ENCODE peak calls at places on chromosome 15, in five cellular contexts. One of them, this sample, is unnamed.

GRCh38 chr15:39127925-39128617 is 452.8 kb upstream of the THBS1 start:
- DNase-seq in psoas muscle: no peak
- DNase-seq in SJSA1: peak; percentile 98
- DNase-seq in tibial nerve: no peak
- DNase-seq in fibroblast of lung: peak; percentile 99
- DNase-seq in this sample: peak; percentile 88

GRCh38 chr15:76954744-76955143 is 23.2 kb downstream of the RCN2 start:
- DNase-seq in psoas muscle: no peak
- DNase-seq in SJSA1: no peak
- DNase-seq in tibial nerve: no peak
- DNase-seq in fibroblast of lung: peak; percentile 43
- DNase-seq in this sample: peak; percentile 13

GRCh38 chr15:36757189-36757814 is 177.9 kb downstream of the CDIN1 start:
- DNase-seq in psoas muscle: no peak
- DNase-seq in SJSA1: no peak
- DNase-seq in tibial nerve: no peak
- DNase-seq in fibroblast of lung: peak; percentile 75
- DNase-seq in this sample: no peak

GRCh38 chr15:70186152-70186551 is 88.4 kb upstream of the TLE3 start:
- DNase-seq in psoas muscle: no peak
- DNase-seq in SJSA1: no peak
- DNase-seq in tibial nerve: no peak
- DNase-seq in fibroblast of lung: no peak
- DNase-seq in this sample: no peak

GRCh38 chr15:39381517-39381916 is 199.4 kb upstream of the THBS1 start:
- DNase-seq in psoas muscle: no peak
- DNase-seq in SJSA1: no peak
- DNase-seq in tibial nerve: no peak
- DNase-seq in fibroblast of lung: peak; percentile 55
- DNase-seq in this sample: no peak

GRCh38 chr15:58524247-58524646 is 92.5 kb downstream of the LIPC start:
- DNase-seq in psoas muscle: no peak
- DNase-seq in SJSA1: no peak
- DNase-seq in tibial nerve: no peak
- DNase-seq in fibroblast of lung: no peak
- DNase-seq in this sample: peak; percentile 47

GRCh38 chr15:80945605-80946004 is 44.0 kb downstream of the MESD start:
- DNase-seq in psoas muscle: no peak
- DNase-seq in SJSA1: no peak
- DNase-seq in tibial nerve: no peak
- DNase-seq in fibroblast of lung: no peak
- DNase-seq in this sample: no peak

GRCh38 chr15:77851696-77852095 is 219.0 kb upstream of the LINGO1 start:
- DNase-seq in psoas muscle: no peak
- DNase-seq in SJSA1: no peak
- DNase-seq in tibial nerve: no peak
- DNase-seq in fibroblast of lung: no peak
- DNase-seq in this sample: peak; percentile 55

GRCh38 chr15:89340586-89340985 is 6.0 kb upstream of the POLG start:
- DNase-seq in psoas muscle: no peak
- DNase-seq in SJSA1: no peak
- DNase-seq in tibial nerve: no peak
- DNase-seq in fibroblast of lung: no peak
- DNase-seq in this sample: no peak

GRCh38 chr15:81942157-81942556 is 103.7 kb downstream of the MEX3B start:
- DNase-seq in psoas muscle: no peak
- DNase-seq in SJSA1: no peak
- DNase-seq in tibial nerve: no peak
- DNase-seq in fibroblast of lung: no peak
- DNase-seq in this sample: no peak

GRCh38 chr15:48020166-48020565 is 100.6 kb upstream of the SLC24A5 start:
- DNase-seq in psoas muscle: no peak
- DNase-seq in SJSA1: no peak
- DNase-seq in tibial nerve: no peak
- DNase-seq in fibroblast of lung: no peak
- DNase-seq in this sample: no peak

GRCh38 chr15:93072440-93073394 is 16.3 kb downstream of the RGMA start:
- DNase-seq in psoas muscle: peak; percentile 90
- DNase-seq in SJSA1: peak; percentile 67
- DNase-seq in tibial nerve: peak; percentile 78
- DNase-seq in fibroblast of lung: peak; percentile 71
- DNase-seq in this sample: no peak

GRCh38 chr15:41806291-41807181 is 21.4 kb upstream of the JMJD7 start:
- DNase-seq in psoas muscle: no peak
- DNase-seq in SJSA1: no peak
- DNase-seq in tibial nerve: no peak
- DNase-seq in fibroblast of lung: no peak
- DNase-seq in this sample: peak; percentile 76

GRCh38 chr15:78083687-78084358 is 6.3 kb upstream of the TBC1D2B start:
- DNase-seq in psoas muscle: no peak
- DNase-seq in SJSA1: no peak
- DNase-seq in tibial nerve: no peak
- DNase-seq in fibroblast of lung: no peak
- DNase-seq in this sample: no peak

GRCh38 chr15:70341566-70341965 is 243.8 kb upstream of the TLE3 start:
- DNase-seq in psoas muscle: no peak
- DNase-seq in SJSA1: no peak
- DNase-seq in tibial nerve: no peak
- DNase-seq in fibroblast of lung: no peak
- DNase-seq in this sample: no peak

GRCh38 chr15:80856809-80857377 is 77.7 kb downstream of the CEMIP start:
- DNase-seq in psoas muscle: peak; percentile 54
- DNase-seq in SJSA1: no peak
- DNase-seq in tibial nerve: peak; percentile 12
- DNase-seq in fibroblast of lung: peak; percentile 47
- DNase-seq in this sample: peak; percentile 85

GRCh38 chr15:79522656-79523055 is 90.5 kb downstream of the MINAR1 start:
- DNase-seq in psoas muscle: no peak
- DNase-seq in SJSA1: no peak
- DNase-seq in tibial nerve: no peak
- DNase-seq in fibroblast of lung: peak; percentile 34
- DNase-seq in this sample: no peak

DNA sequence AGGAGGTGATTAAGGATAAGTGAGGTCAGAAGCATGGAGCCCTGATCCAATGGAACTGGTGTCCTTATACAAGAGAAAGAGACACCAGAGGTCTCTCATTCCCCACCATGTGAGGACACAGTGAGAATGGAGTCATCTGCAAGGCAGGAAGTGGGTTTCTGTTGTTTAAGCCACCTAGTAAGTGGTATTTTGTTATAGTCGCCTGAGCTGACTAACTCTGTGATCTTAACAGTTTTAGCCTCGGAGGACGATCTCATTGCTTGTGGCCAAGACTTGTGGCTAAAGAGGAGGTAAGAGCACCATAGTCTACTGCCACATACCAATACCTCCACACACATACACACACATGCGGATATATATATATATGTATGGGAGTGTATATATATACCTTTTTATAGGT is 73.8 kb downstream of the MCTP2 start:
- DNase-seq in psoas muscle: no peak
- DNase-seq in SJSA1: no peak
- DNase-seq in tibial nerve: no peak
- DNase-seq in fibroblast of lung: peak; percentile 24
- DNase-seq in this sample: peak; percentile 47
- H3K27ac ChIP-seq in psoas muscle: no peak overlapping the region
- H3K27ac ChIP-seq in SJSA1: no peak overlapping the region
- H3K27ac ChIP-seq in tibial nerve: no peak overlapping the region
- H3K27ac ChIP-seq in fibroblast of lung: no peak overlapping the region
- H3K27ac ChIP-seq in this sample: no peak overlapping the region

GRCh38 chr15:67311751-67312150 is 57.2 kb downstream of the IQCH start:
- DNase-seq in psoas muscle: no peak
- DNase-seq in SJSA1: no peak
- DNase-seq in tibial nerve: no peak
- DNase-seq in fibroblast of lung: no peak
- DNase-seq in this sample: no peak
- H3K4me3 ChIP-seq in psoas muscle: no peak overlapping the region
- H3K4me3 ChIP-seq in SJSA1: no peak overlapping the region
- H3K4me3 ChIP-seq in tibial nerve: no peak overlapping the region
- H3K4me3 ChIP-seq in fibroblast of lung: no peak overlapping the region
- H3K4me3 ChIP-seq in this sample: no peak overlapping the region

GRCh38 chr15:86773766-86774165 is 694.1 kb downstream of the AGBL1 start:
- DNase-seq in psoas muscle: no peak
- DNase-seq in SJSA1: no peak
- DNase-seq in tibial nerve: no peak
- DNase-seq in fibroblast of lung: no peak
- DNase-seq in this sample: no peak

GRCh38 chr15:86776120-86776519 is 696.4 kb downstream of the AGBL1 start:
- DNase-seq in psoas muscle: no peak
- DNase-seq in SJSA1: no peak
- DNase-seq in tibial nerve: no peak
- DNase-seq in fibroblast of lung: no peak
- DNase-seq in this sample: peak; percentile 83

GRCh38 chr15:86772369-86773059 is 692.8 kb downstream of the AGBL1 start:
- DNase-seq in psoas muscle: no peak
- DNase-seq in SJSA1: no peak
- DNase-seq in tibial nerve: no peak
- DNase-seq in fibroblast of lung: peak; percentile 36
- DNase-seq in this sample: peak; percentile 96
- H3K27ac ChIP-seq in psoas muscle: no peak overlapping the region
- H3K27ac ChIP-seq in SJSA1: no peak overlapping the region
- H3K27ac ChIP-seq in tibial nerve: no peak overlapping the region
- H3K27ac ChIP-seq in fibroblast of lung: no peak overlapping the region
- H3K27ac ChIP-seq in this sample: no peak overlapping the region

GRCh38 chr15:67879440-67880129 is 39.7 kb upstream of the RNU6-1 start:
- DNase-seq in psoas muscle: no peak
- DNase-seq in SJSA1: no peak
- DNase-seq in tibial nerve: no peak
- DNase-seq in fibroblast of lung: no peak
- DNase-seq in this sample: no peak
- H3K4me3 ChIP-seq in psoas muscle: no peak overlapping the region
- H3K4me3 ChIP-seq in SJSA1: no peak overlapping the region
- H3K4me3 ChIP-seq in tibial nerve: no peak overlapping the region
- H3K4me3 ChIP-seq in fibroblast of lung: no peak overlapping the region
- H3K4me3 ChIP-seq in this sample: no peak overlapping the region

GRCh38 chr15:57057134-57057930 is 138.9 kb downstream of the TCF12 start:
- DNase-seq in psoas muscle: no peak
- DNase-seq in SJSA1: no peak
- DNase-seq in tibial nerve: no peak
- DNase-seq in fibroblast of lung: no peak
- DNase-seq in this sample: no peak

GRCh38 chr15:57061696-57062095 is 143.3 kb downstream of the TCF12 start:
- DNase-seq in psoas muscle: no peak
- DNase-seq in SJSA1: no peak
- DNase-seq in tibial nerve: no peak
- DNase-seq in fibroblast of lung: no peak
- DNase-seq in this sample: no peak

GRCh38 chr15:57061281-57061680 is 142.8 kb downstream of the TCF12 start:
- DNase-seq in psoas muscle: no peak
- DNase-seq in SJSA1: no peak
- DNase-seq in tibial nerve: no peak
- DNase-seq in fibroblast of lung: peak; percentile 41
- DNase-seq in this sample: no peak

GRCh38 chr15:57064033-57064432 is 145.6 kb downstream of the TCF12 start:
- DNase-seq in psoas muscle: no peak
- DNase-seq in SJSA1: no peak
- DNase-seq in tibial nerve: no peak
- DNase-seq in fibroblast of lung: no peak
- DNase-seq in this sample: no peak

DNA sequence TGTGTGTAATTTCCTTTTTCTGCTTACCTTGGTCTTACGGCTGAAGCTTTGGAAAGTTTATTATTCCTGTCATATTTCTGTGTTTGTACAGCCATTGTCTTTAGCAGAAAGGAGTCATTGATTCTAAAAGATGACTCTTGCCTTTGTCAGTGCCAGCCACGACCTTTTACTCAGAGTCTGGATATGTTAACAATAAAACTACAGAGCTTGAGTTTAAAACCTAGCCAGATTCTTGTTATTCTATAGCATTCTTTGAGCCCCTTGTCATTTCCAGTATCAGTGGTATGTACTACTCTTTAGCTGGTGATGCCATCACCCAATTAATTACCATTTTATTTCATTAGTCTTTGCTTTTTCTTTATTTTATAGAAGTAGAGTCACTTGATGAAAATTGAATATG is 142.4 kb downstream of the TCF12 start:
- DNase-seq in psoas muscle: no peak
- DNase-seq in SJSA1: peak; percentile 77
- DNase-seq in tibial nerve: no peak
- DNase-seq in fibroblast of lung: peak; percentile 94
- DNase-seq in this sample: no peak
- H3K27ac ChIP-seq in psoas muscle: no peak overlapping the region
- H3K27ac ChIP-seq in SJSA1: peak overlapping the region; percentile 75
- H3K27ac ChIP-seq in tibial nerve: no peak overlapping the region
- H3K27ac ChIP-seq in fibroblast of lung: peak overlapping the region; percentile 37
- H3K27ac ChIP-seq in this sample: no peak overlapping the region

DNA sequence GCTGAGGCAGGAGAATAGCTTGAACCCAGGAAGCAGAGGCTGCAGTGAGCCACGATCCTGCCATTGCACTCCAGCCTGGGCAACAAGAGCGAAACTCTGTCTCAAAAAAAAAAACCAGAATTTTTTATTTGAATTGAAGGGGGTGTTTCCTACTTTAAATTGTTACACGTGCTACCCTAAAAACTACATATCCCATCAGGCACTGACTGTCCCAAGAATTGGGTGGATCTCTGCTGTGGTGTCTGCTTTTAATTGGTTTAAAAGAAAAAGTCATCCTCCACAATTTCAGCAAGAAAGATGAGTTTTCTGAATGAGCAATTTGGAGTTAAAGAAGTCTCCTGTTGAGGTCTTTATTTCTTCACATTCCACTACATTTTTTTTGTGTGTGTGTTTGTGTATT is 2.1 kb downstream of the PDIA3 start:
- DNase-seq in psoas muscle: no peak
- DNase-seq in SJSA1: no peak
- DNase-seq in tibial nerve: no peak
- DNase-seq in fibroblast of lung: peak; percentile 15
- DNase-seq in this sample: peak; percentile 24
- H3K4me3 ChIP-seq in psoas muscle: peak overlapping the region; percentile 86
- H3K4me3 ChIP-seq in SJSA1: no peak overlapping the region
- H3K4me3 ChIP-seq in tibial nerve: no peak overlapping the region
- H3K4me3 ChIP-seq in fibroblast of lung: peak overlapping the region; percentile 80
- H3K4me3 ChIP-seq in this sample: no peak overlapping the region

GRCh38 chr15:74383695-74384565 is 16.5 kb upstream of the CYP11A1 start:
- DNase-seq in psoas muscle: no peak
- DNase-seq in SJSA1: no peak
- DNase-seq in tibial nerve: no peak
- DNase-seq in fibroblast of lung: peak; percentile 81
- DNase-seq in this sample: peak; percentile 30
- H3K27ac ChIP-seq in psoas muscle: no peak overlapping the region
- H3K27ac ChIP-seq in SJSA1: no peak overlapping the region
- H3K27ac ChIP-seq in tibial nerve: peak overlapping the region; percentile 75
- H3K27ac ChIP-seq in fibroblast of lung: no peak overlapping the region
- H3K27ac ChIP-seq in this sample: no peak overlapping the region

DNA sequence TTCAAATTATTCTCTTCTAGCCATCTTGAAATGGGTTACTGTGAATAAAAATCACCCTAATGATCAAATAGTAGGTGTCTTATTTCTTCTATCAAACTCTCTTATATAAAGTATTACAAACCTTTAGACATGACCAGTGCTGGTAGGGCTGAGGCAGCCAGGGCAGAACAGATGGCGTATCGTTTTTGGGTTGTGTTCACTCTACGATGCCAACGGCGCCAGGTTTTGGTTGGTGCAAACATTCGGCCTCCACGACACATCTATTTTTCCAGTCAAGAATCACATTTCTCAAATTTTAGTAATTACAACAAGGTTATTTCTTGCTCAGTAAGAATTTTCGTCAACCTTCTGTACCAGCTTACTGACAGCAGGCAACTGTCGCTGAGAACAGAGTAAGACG is 2.2 kb downstream of the RPL4 start:
- DNase-seq in psoas muscle: no peak
- DNase-seq in SJSA1: no peak
- DNase-seq in tibial nerve: no peak
- DNase-seq in fibroblast of lung: no peak
- DNase-seq in this sample: no peak
- H3K4me3 ChIP-seq in psoas muscle: peak overlapping the region; percentile 85
- H3K4me3 ChIP-seq in SJSA1: no peak overlapping the region
- H3K4me3 ChIP-seq in tibial nerve: no peak overlapping the region
- H3K4me3 ChIP-seq in fibroblast of lung: peak overlapping the region; percentile 63
- H3K4me3 ChIP-seq in this sample: no peak overlapping the region

GRCh38 chr15:72195101-72195511 is 2.5 kb downstream of the GRAMD2A start:
- DNase-seq in psoas muscle: no peak
- DNase-seq in SJSA1: no peak
- DNase-seq in tibial nerve: no peak
- DNase-seq in fibroblast of lung: no peak
- DNase-seq in this sample: no peak
- H3K27ac ChIP-seq in psoas muscle: no peak overlapping the region
- H3K27ac ChIP-seq in SJSA1: no peak overlapping the region
- H3K27ac ChIP-seq in tibial nerve: no peak overlapping the region
- H3K27ac ChIP-seq in fibroblast of lung: no peak overlapping the region
- H3K27ac ChIP-seq in this sample: no peak overlapping the region